ENCODE peak calls at places on chromosomes 5 and 9, in six cellular contexts. W is stomach; A is astrocyte; B is stimulated activated CD4-positive, alpha-beta T cell treated with anti-CD3 and anti-CD28 coated beads, Interleukin-1b, Interleukin-23, amount 100 ng/mL, for 48 hours; M is PC-9; F is activated T-helper 2 cell treated with anti-CD3 and anti-CD28 coated beads, Interferon-gamma antibody, Interleukin-2, Interleukin-4, amounts not matched to agents 10 μg/mL and 5 μg/mL and 100 μg/mL, durations not matched to agents 14 hours and 24 hours and 36 hours. H is an unnamed sample.

GRCh38 chr9:105187781-105188180 is 56.7 kb upstream of the SLC44A1 start:
- DNase-seq in W (no peak), A (peak; percentile 85), B (no peak), M (peak; percentile 92), F (no peak), H (no peak)

GRCh38 chr9:91089405-91090131 is 272.1 kb downstream of the AUH start:
- DNase-seq in W (peak; percentile 43), A (peak; percentile 37), B (no peak), M (no peak), F (no peak), H (peak; percentile 43)

GRCh38 chr5:169837686-169838085 is 142.6 kb downstream of the INSYN2B start:
- DNase-seq in W (no peak), A (no peak), B (no peak), M (no peak), F (no peak), H (no peak)

GRCh38 chr9:124551472-124552339 is 44.5 kb upstream of the NR5A1 start:
- DNase-seq in W (peak; percentile 38), A (peak; percentile 74), B (peak; percentile 36), M (peak; percentile 78), F (no peak), H (peak; percentile 66)

GRCh38 chr5:93717162-93717561 is 24.2 kb downstream of the POU5F2 start:
- DNase-seq in W (no peak), A (peak; percentile 53), B (no peak), M (no peak), F (no peak), H (no peak)

GRCh38 chr9:129523953-129524847 is 96.7 kb downstream of the C9orf50 start:
- DNase-seq in W (no peak), A (no peak), B (no peak), M (no peak), F (no peak), H (no peak)

GRCh38 chr9:13705913-13706312 is 426.4 kb upstream of the MPDZ start:
- DNase-seq in W (no peak), A (peak; percentile 63), B (no peak), M (no peak), F (no peak), H (no peak)

GRCh38 chr9:9004844-9005243 is 1205.3 kb upstream of the DMAC1 start:
- DNase-seq in W (no peak), A (no peak), B (no peak), M (no peak), F (no peak), H (no peak)

GRCh38 chr5:31911291-31912265 is 262.5 kb downstream of the GOLPH3 start:
- DNase-seq in W (no peak), A (peak; percentile 83), B (no peak), M (no peak), F (no peak), H (no peak)

GRCh38 chr9:72315089-72315509 is 49.9 kb downstream of the ZFAND5 start:
- DNase-seq in W (peak; percentile 74), A (peak; percentile 55), B (no peak), M (peak; percentile 90), F (no peak), H (peak; percentile 63)

GRCh38 chr5:140076142-140076541 is 33.0 kb upstream of the NRG2 start:
- DNase-seq in W (no peak), A (no peak), B (no peak), M (no peak), F (no peak), H (no peak)

GRCh38 chr5:81626524-81626923 is 124.4 kb downstream of the SSBP2 start:
- DNase-seq in W (no peak), A (peak; percentile 87), B (no peak), M (peak; percentile 66), F (no peak), H (no peak)

GRCh38 chr9:734831-735511 is 106.5 kb upstream of the DMRT1 start:
- DNase-seq in W (no peak), A (peak; percentile 98), B (no peak), M (no peak), F (no peak), H (no peak)

GRCh38 chr5:29054694-29055093 is 2016.3 kb upstream of the CDH9 start:
- DNase-seq in W (no peak), A (no peak), B (no peak), M (no peak), F (no peak), H (no peak)

GRCh38 chr5:57754616-57755015 is 272.0 kb upstream of the ACTBL2 start:
- DNase-seq in W (no peak), A (no peak), B (no peak), M (no peak), F (no peak), H (no peak)

GRCh38 chr5:173317852-173318251 is 10.4 kb downstream of the STC2 start:
- DNase-seq in W (no peak), A (no peak), B (no peak), M (no peak), F (no peak), H (no peak)

GRCh38 chr5:160657622-160658458 is 194.2 kb downstream of the ATP10B start:
- DNase-seq in W (no peak), A (no peak), B (no peak), M (no peak), F (no peak), H (peak; percentile 71)

GRCh38 chr9:24090566-24090965 is 264.5 kb upstream of the ELAVL2 start:
- DNase-seq in W (no peak), A (no peak), B (no peak), M (no peak), F (no peak), H (no peak)

GRCh38 chr9:36327903-36328302 is 69.7 kb upstream of the GNE start:
- DNase-seq in W (no peak), A (peak; percentile 29), B (no peak), M (peak; percentile 45), F (no peak), H (no peak)

GRCh38 chr5:93278876-93279275 is 302.1 kb downstream of the NR2F1-AS1 start:
- DNase-seq in W (no peak), A (no peak), B (no peak), M (no peak), F (no peak), H (no peak)

GRCh38 chr9:89497181-89497963 is 541 bp downstream of the SEMA4D start:
- DNase-seq in W (peak; percentile 52), A (no peak), B (no peak), M (no peak), F (no peak), H (peak; percentile 71)

GRCh38 chr9:96149881-96150280 is 152.1 kb downstream of the HSD17B3 start:
- DNase-seq in W (no peak), A (no peak), B (no peak), M (no peak), F (no peak), H (no peak)

GRCh38 chr9:6024035-6024554 is 8.7 kb upstream of the RANBP6 start:
- DNase-seq in W (no peak), A (no peak), B (no peak), M (no peak), F (no peak), H (no peak)

GRCh38 chr5:134005415-134006118 is 792 bp upstream of the VDAC1 start:
- DNase-seq in W (peak; percentile 50), A (no peak), B (no peak), M (no peak), F (no peak), H (peak; percentile 64)

GRCh38 chr9:131899248-131899882 is 159.5 kb upstream of the RAPGEF1 start:
- DNase-seq in W (no peak), A (no peak), B (no peak), M (no peak), F (no peak), H (no peak)

GRCh38 chr5:16546712-16547111 is 70.1 kb downstream of the RETREG1 start:
- DNase-seq in W (no peak), A (no peak), B (no peak), M (no peak), F (no peak), H (no peak)

GRCh38 chr9:75146229-75146628 is 57.9 kb downstream of the OSTF1 start:
- DNase-seq in W (no peak), A (peak; percentile 54), B (peak; percentile 20), M (no peak), F (no peak), H (no peak)

GRCh38 chr9:133067813-133068212 is 6.0 kb downstream of the CEL start:
- DNase-seq in W (no peak), A (no peak), B (no peak), M (no peak), F (no peak), H (no peak)

GRCh38 chr9:134088064-134088725 is 20.4 kb upstream of the BRD3 start:
- DNase-seq in W (peak; percentile 31), A (no peak), B (no peak), M (no peak), F (no peak), H (no peak)

GRCh38 chr5:24177821-24178220 is 467.0 kb downstream of the CDH10 start:
- DNase-seq in W (no peak), A (no peak), B (no peak), M (no peak), F (no peak), H (no peak)

GRCh38 chr5:103565711-103566110 is 3.1 kb upstream of the NUDT12 start:
- DNase-seq in W (no peak), A (no peak), B (no peak), M (no peak), F (no peak), H (no peak)

GRCh38 chr9:129889461-129889935 is 54.2 kb downstream of the USP20 start:
- DNase-seq in W (no peak), A (no peak), B (no peak), M (no peak), F (peak; percentile 45), H (peak; percentile 27)

GRCh38 chr5:68345166-68345565 is 129.6 kb downstream of the PIK3R1 start:
- DNase-seq in W (no peak), A (peak; percentile 34), B (no peak), M (no peak), F (no peak), H (no peak)

GRCh38 chr9:127838375-127839078 is 15.9 kb downstream of the ENG start:
- DNase-seq in W (peak; percentile 44), A (peak; percentile 90), B (no peak), M (peak; percentile 78), F (no peak), H (peak; percentile 81)

GRCh38 chr5:150301170-150301505 is 1.6 kb downstream of the ARSI start:
- DNase-seq in W (no peak), A (peak; percentile 39), B (no peak), M (no peak), F (no peak), H (no peak)

GRCh38 chr5:132411382-132411925 is 41.9 kb downstream of the SLC22A5 start:
- DNase-seq in W (peak; percentile 47), A (no peak), B (no peak), M (peak; percentile 87), F (no peak), H (peak; percentile 69)

GRCh38 chr5:173736923-173737412 is 120.5 kb upstream of the BOD1 start:
- DNase-seq in W (peak; percentile 34), A (no peak), B (no peak), M (no peak), F (no peak), H (peak; percentile 53)

GRCh38 chr9:134751630-134752029 is 110.0 kb downstream of the COL5A1 start:
- DNase-seq in W (no peak), A (no peak), B (no peak), M (no peak), F (no peak), H (no peak)

GRCh38 chr5:78056901-78057514 is 237.5 kb downstream of the AP3B1 start:
- DNase-seq in W (no peak), A (no peak), B (no peak), M (no peak), F (no peak), H (no peak)

GRCh38 chr9:27047126-27047525 is 41.7 kb upstream of the LRRC19 start:
- DNase-seq in W (no peak), A (no peak), B (no peak), M (no peak), F (no peak), H (no peak)